ENCODE peak calls at places on chromosomes 12 and 14, in eight cellular contexts. A is sciatic nerve; M is effector CD4-positive, alpha-beta T cell; S is T-cell; D is ecto neural progenitor cell; N is A172; K is iris pigment epithelial cell; U is neural crest cell. X is an unnamed sample.

GRCh38 chr12:2555487-2556082 is 239.2 kb upstream of the FKBP4 start:
- DNase-seq in D (no peak), M (no peak), K (no peak), N (no peak), A (no peak), U (no peak), S (no peak), X (no peak)

GRCh38 chr12:88142610-88142991 is 494 bp downstream of the TMTC3 start:
- DNase-seq in D (no peak), S (peak), U (no peak), N (peak), A (peak), K (no peak), M (peak), X (no peak)

GRCh38 chr14:20873370-20874177 is 17.6 kb upstream of the RNASE3 start:
- DNase-seq in S (peak), U (peak), N (peak), K (peak), D (peak), A (peak), M (peak), X (no peak)

GRCh38 chr12:20314325-20314724 is 54.0 kb upstream of the PDE3A start:
- DNase-seq in S (no peak), U (no peak), K (peak), A (no peak), M (no peak), N (peak), D (no peak), X (no peak)

GRCh38 chr14:100866666-100867630 is 36.6 kb downstream of the RTL1 start:
- DNase-seq in N (no peak), M (no peak), S (no peak), U (no peak), D (no peak), A (peak), K (no peak), X (no peak)

GRCh38 chr12:6062427-6063378 is 61.8 kb downstream of the VWF start:
- DNase-seq in N (no peak), S (peak), K (no peak), A (no peak), U (peak), M (peak), D (peak), X (no peak)

GRCh38 chr12:126369487-126370463 is 1304.5 kb downstream of the AACS start:
- DNase-seq in K (peak), A (no peak), S (no peak), M (no peak), N (peak), U (no peak), D (no peak), X (no peak)

GRCh38 chr14:81172353-81172752 is 48.4 kb downstream of the GTF2A1 start:
- DNase-seq in U (no peak), D (no peak), K (peak), S (no peak), A (no peak), N (no peak), M (no peak), X (no peak)

GRCh38 chr14:104542871-104543830 is 36.4 kb upstream of the C14orf180 start:
- DNase-seq in K (no peak), D (no peak), N (no peak), U (no peak), S (no peak), M (no peak), A (peak), X (no peak)

GRCh38 chr12:22535478-22535877 is 8.9 kb downstream of the C2CD5 start:
- DNase-seq in M (no peak), D (no peak), A (no peak), K (no peak), U (no peak), S (no peak), N (no peak), X (no peak)

GRCh38 chr12:112196476-112196875 is 71.1 kb downstream of the TRAFD1 start:
- DNase-seq in N (no peak), D (no peak), A (no peak), K (no peak), M (no peak), S (no peak), U (no peak), X (no peak)

X was measured in LNCaP clone FGC.